ENCODE peak calls at places on chromosomes 3 and 15, in four cellular contexts. T is sigmoid colon, G is PC-3, E is cardiac muscle cell. L is an unnamed sample.
A peak's percentile ranks its signal among the peaks of the same experiment; 100 is the strongest.

GRCh38 chr3:180102134-180102533 is 65.4 kb upstream of the PEX5L start:
- DNase-seq in T (no peak), G (no peak), E (no peak), L (peak; percentile 10)

GRCh38 chr15:101641134-101641764 is 10.9 kb downstream of the TM2D3 start:
- DNase-seq in T (peak; percentile 77), G (peak; percentile 78), E (peak; percentile 84), L (peak; percentile 75)

GRCh38 chr15:51267714-51268105 is 70.7 kb downstream of the CYP19A1 start:
- DNase-seq in T (no peak), G (peak; percentile 6), E (peak; percentile 5), L (peak; percentile 50)

GRCh38 chr15:81375461-81375860 is 1.4 kb upstream of the TMC3 start:
- DNase-seq in T (no peak), G (no peak), E (no peak), L (no peak)

GRCh38 chr3:187112934-187113793 is 26.1 kb downstream of the RPL39L start:
- DNase-seq in T (no peak), G (peak; percentile 66), E (peak; percentile 58), L (no peak)

GRCh38 chr15:63241316-63241715 is 36.1 kb upstream of the APH1B start:
- DNase-seq in T (no peak), G (no peak), E (no peak), L (no peak)

GRCh38 chr3:152428577-152428976 is 159.8 kb downstream of the MBNL1 start:
- DNase-seq in T (no peak), G (no peak), E (no peak), L (no peak)

GRCh38 chr3:111809196-111809595 is 49.9 kb upstream of the PHLDB2 start:
- DNase-seq in T (no peak), G (no peak), E (peak; percentile 58), L (no peak)

GRCh38 chr3:126261037-126261436 is 80.7 kb upstream of the ALDH1L1 start:
- DNase-seq in T (peak; percentile 92), G (no peak), E (peak; percentile 95), L (no peak)
- TF ChIP-seq CTCF in T (no peak), G (no peak), E (peak; percentile 20), L (no peak)

DNA sequence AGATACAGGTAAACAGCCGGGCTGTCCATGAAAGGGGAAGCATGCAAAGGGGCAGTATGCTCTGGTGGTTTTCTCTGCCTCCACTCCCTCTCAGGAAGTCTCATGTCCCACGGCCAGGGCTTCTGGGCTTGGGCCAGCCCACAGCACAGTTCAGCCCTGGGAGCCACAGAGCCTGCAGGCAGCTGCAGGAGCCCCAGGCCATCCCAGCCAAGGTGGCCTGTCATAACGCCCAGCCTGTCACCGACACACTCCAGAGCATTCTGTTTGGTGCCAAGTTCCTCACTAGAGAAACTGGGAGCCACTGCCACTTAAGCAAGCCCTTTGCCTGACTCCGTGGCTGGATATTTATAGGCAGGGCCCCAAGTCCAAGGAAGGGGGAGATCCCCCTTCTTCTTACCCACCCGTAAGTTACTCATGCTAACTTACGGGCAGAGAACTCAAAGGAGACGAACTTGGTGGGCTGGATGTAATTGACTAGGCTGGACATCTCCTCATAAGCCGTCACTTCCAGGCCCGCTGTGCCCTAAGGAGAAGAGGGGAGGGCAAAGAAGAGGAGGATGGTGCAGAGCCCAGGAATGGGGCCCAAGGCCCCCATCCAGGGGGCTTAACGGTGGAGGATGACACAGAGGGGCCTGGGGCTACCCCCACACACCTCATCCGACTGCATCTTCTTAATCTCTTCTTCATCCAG is 11.7 kb downstream of the PLCB2 start:
- DNase-seq in T (peak; percentile 74), G (no peak), E (peak; percentile 20), L (peak; percentile 39)
- H3K27me3 ChIP-seq in T (no peaks in the 10 kb centered on the region), G (no peaks in the 10 kb centered on the region), E (peaks cover 8% of the 10 kb centered on the region), L (peaks cover 7% of the 10 kb centered on the region)

GRCh38 chr3:41507336-41508062 is 308.2 kb downstream of the CTNNB1 start:
- DNase-seq in T (no peak), G (no peak), E (no peak), L (no peak)

GRCh38 chr3:41502461-41502860 is 303.2 kb downstream of the CTNNB1 start:
- DNase-seq in T (no peak), G (no peak), E (no peak), L (no peak)

GRCh38 chr3:41503998-41504623 is 304.8 kb downstream of the CTNNB1 start:
- DNase-seq in T (no peak), G (no peak), E (no peak), L (no peak)

GRCh38 chr3:41508063-41508696 is 308.9 kb downstream of the CTNNB1 start:
- DNase-seq in T (no peak), G (peak; percentile 42), E (no peak), L (no peak)
- TF ChIP-seq CTCF in T (no peak), G (peak; percentile 54), E (no peak), L (no peak)

GRCh38 chr15:72925661-72926060 is 126.6 kb upstream of the NEO1 start:
- DNase-seq in T (no peak), G (no peak), E (no peak), L (no peak)

GRCh38 chr15:72927451-72927850 is 124.8 kb upstream of the NEO1 start:
- DNase-seq in T (no peak), G (no peak), E (no peak), L (no peak)

GRCh38 chr15:72919936-72920455 is 132.3 kb upstream of the NEO1 start:
- DNase-seq in T (no peak), G (no peak), E (peak; percentile 20), L (no peak)

GRCh38 chr15:72923304-72923703 is 129.0 kb upstream of the NEO1 start:
- DNase-seq in T (no peak), G (no peak), E (no peak), L (no peak)
- H3K27me3 ChIP-seq in T (no peaks in the 10 kb centered on the region), G (peaks cover 16% of the 10 kb centered on the region), E (no peaks in the 10 kb centered on the region), L (no peaks in the 10 kb centered on the region)

GRCh38 chr3:119340436-119340835 is 46.3 kb downstream of the ARHGAP31 start:
- DNase-seq in T (no peak), G (no peak), E (no peak), L (no peak)

GRCh38 chr3:119347036-119347435 is 52.9 kb downstream of the ARHGAP31 start:
- DNase-seq in T (no peak), G (no peak), E (no peak), L (no peak)

GRCh38 chr3:119346076-119346496 is 51.9 kb downstream of the ARHGAP31 start:
- DNase-seq in T (no peak), G (no peak), E (no peak), L (no peak)

GRCh38 chr3:119342176-119342575 is 48.0 kb downstream of the ARHGAP31 start:
- DNase-seq in T (no peak), G (no peak), E (no peak), L (no peak)

DNA sequence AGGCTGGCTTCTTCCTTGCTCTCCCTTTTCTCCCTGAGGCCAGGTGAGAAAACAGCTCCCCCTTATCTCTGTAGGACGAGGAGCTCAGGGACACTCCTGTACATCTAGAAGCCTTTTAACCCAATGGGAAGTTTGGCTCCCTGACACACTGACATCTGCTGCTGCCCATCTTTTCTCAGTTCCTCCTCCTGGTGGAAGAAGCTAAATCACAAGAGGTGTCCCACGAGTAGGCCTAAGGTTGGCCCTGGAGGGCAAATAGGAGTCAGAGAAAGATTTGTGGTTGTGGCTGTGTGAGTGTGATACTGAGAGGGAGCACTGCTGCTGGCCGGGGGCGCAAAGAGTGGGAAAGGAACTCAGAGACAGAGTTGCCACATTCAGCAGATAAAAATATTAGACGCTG is 49.5 kb downstream of the ARHGAP31 start:
- DNase-seq in T (no peak), G (no peak), E (no peak), L (no peak)
- TF ChIP-seq CTCF in T (no peak), G (no peak), E (no peak), L (no peak)

DNA sequence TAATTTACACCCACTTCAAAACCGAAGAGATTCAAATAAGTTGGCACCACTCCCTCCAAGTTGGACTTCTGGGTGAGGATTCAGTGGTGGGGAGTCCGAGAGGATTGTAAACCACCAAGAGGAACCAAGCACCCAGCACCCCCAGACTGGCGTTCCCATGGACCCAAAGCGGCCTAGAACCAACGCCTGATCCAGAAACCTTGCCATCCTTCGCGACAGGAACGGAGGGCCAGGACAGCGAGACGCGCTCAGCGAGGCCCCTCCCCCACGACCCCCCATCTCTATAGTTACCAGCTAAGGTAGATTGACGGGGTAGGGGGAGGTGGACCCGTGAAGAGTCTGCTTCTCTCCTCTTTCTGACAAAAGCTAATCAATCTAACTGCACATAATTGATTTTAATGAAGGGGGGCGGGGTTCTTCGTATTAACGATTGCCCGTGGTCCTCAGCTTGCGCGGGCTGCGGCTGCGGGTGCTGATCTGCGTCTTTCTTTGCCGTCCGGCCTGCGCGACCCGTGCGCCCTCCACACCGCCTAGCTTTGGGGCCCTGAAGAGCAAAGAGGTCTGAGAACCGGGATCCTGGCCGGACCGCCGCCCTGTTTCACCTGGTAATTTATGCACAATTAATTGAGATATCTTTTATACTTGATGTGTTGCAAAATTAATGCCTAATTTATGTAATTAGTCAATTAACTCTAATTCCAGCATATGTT is 10.9 kb upstream of the FOXB1 start:
- DNase-seq in T (no peak), G (no peak), E (no peak), L (no peak)
- H3K27me3 ChIP-seq in T (peaks cover 92% of the 10 kb centered on the region), G (peaks cover 75% of the 10 kb centered on the region), E (peaks cover 83% of the 10 kb centered on the region), L (peaks cover 71% of the 10 kb centered on the region)

DNA sequence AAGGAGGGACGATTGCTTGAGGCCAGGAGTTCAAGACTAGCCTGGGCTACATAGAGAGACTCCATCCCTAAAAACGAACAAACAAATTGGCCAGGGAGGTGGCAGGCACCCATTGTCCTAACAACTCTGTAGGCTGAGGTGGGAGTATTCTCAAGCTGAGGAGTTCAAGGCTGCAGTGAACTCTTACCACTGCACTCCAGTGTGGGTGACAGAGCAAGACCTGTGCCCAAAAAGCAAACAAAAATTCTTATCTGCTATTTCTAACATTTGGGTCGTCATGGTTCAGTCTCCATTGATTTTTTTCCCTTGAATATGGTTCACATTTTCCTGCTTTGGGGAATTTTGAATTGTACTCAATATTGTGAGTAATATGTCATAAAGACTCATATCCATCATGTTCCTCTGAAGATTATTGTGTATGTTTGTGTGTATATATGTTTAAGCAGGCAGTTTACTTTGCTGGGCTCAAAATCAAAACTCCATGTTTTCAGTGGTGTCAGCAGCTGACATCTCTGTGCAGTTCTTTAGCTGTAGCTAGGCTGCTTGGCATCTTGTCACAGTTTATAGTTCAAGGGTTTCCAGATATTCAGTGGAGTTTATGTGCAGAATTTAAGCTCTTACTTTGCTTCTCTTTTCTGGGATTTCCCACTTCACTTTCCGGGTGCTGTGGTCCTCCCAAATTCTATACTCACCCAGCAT is 33.2 kb downstream of the IFT122 start:
- DNase-seq in T (no peak), G (no peak), E (no peak), L (no peak)
- TF ChIP-seq CTCF in T (no peak), G (no peak), E (no peak), L (no peak)

GRCh38 chr15:79527821-79528220 is 95.7 kb downstream of the MINAR1 start:
- DNase-seq in T (no peak), G (no peak), E (no peak), L (no peak)

GRCh38 chr15:79522656-79523055 is 90.5 kb downstream of the MINAR1 start:
- DNase-seq in T (no peak), G (no peak), E (no peak), L (no peak)

GRCh38 chr15:79524531-79524930 is 92.4 kb downstream of the MINAR1 start:
- DNase-seq in T (no peak), G (no peak), E (no peak), L (no peak)

GRCh38 chr15:79523266-79523665 is 91.1 kb downstream of the MINAR1 start:
- DNase-seq in T (no peak), G (no peak), E (peak; percentile 41), L (no peak)
- H3K27me3 ChIP-seq in T (no peaks in the 10 kb centered on the region), G (peaks cover 35% of the 10 kb centered on the region), E (no peaks in the 10 kb centered on the region), L (no peaks in the 10 kb centered on the region)

DNA sequence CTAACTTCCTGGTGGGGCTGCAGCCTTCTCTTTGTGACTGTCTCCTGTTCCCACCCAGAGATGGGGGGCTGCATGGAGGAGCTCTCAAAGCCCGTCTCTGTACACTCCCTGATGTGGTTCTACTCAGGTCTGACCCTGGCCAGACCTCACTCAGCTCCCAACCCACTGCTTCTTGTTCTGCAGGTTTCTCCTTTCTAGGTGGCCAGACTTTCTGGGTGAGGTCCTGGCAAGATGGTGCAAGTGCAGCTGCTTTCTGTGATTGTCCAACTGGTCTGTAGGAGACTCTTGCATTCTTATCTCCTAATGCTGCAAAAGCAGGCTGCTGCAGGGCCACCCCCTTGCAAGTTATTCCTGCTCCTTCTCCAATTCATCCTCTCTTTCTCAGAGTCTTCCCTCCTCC is 77.4 kb upstream of the XCR1 start:
- DNase-seq in T (no peak), G (no peak), E (no peak), L (no peak)
- TF ChIP-seq CTCF in T (no peak), G (no peak), E (no peak), L (no peak)

L was measured in lower lobe of right lung.